ENCODE peak calls at places on chromosomes 16 and 17, in six cellular contexts. Y is ovary, X is prostate gland, K is mammary epithelial cell, H is pancreas, W is GM23338. F is an unnamed sample.

GRCh38 chr17:61555127-61555531 is 35.9 kb downstream of the NACA2 start:
- DNase-seq in Y (no peak), X (no peak), K (no peak), H (no peak), W (no peak), F (no peak)

GRCh38 chr16:89048871-89049422 is 44.7 kb upstream of the ACSF3 start:
- DNase-seq in Y (no peak), X (no peak), K (no peak), H (no peak), W (no peak), F (no peak)

GRCh38 chr17:74959826-74960738 is 12.5 kb downstream of the HID1 start:
- DNase-seq in Y (no peak), X (no peak), K (peak), H (no peak), W (no peak), F (peak)

GRCh38 chr16:17404903-17405691 is 65.7 kb downstream of the XYLT1 start:
- DNase-seq in Y (peak), X (no peak), K (peak), H (peak), W (no peak), F (peak)

GRCh38 chr17:7379134-7379533 is 1.8 kb upstream of the TNK1 start:
- DNase-seq in Y (no peak), X (no peak), K (no peak), H (no peak), W (no peak), F (no peak)

GRCh38 chr17:50916026-50916707 is 50.0 kb upstream of the TOB1 start:
- DNase-seq in Y (no peak), X (no peak), K (no peak), H (no peak), W (no peak), F (peak)

GRCh38 chr16:79307214-79307613 is 293.3 kb downstream of the MAF start:
- DNase-seq in Y (no peak), X (no peak), K (no peak), H (peak), W (no peak), F (no peak)

GRCh38 chr16:15610369-15610871 is 32.5 kb downstream of the MARF1 start:
- DNase-seq in Y (no peak), X (no peak), K (no peak), H (no peak), W (no peak), F (peak)

GRCh38 chr16:10879681-10880589 is 2.9 kb downstream of the CIITA start:
- DNase-seq in Y (no peak), X (no peak), K (no peak), H (no peak), W (no peak), F (no peak)
- TF ChIP-seq CTCF in Y (no peak), X (no peak), K (no peak), H (no peak), W (no peak), F (no peak)

DNA sequence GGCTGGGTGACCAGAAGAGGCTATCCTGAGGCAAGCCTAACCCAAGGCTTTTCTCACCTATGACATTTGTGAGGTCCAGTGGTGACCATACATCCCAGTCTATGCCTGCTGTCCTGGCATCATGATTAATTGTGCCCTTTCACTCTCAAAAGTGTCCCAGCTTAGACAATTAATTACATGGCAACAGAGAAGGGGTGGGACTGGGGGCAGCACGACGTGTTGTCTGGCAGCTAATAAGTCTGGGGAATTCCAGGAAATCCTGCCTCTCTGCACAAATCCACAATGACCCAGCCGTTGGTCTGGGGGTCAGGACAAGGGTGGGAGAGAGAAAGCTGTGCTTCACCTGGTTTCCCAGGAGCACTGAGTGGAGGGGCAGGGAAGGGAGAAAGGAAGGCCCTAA is 14.0 kb upstream of the MTMR4 start:
- DNase-seq in Y (no peak), X (no peak), K (no peak), H (no peak), W (no peak), F (no peak)
- H3K4me3 ChIP-seq in Y (no peak), X (no peak), K (no peak), H (no peak), W (no peak), F (no peak)

GRCh38 chr16:67506468-67506867 is 22.2 kb upstream of the RIPOR1 start:
- DNase-seq in Y (no peak), X (no peak), K (no peak), H (no peak), W (peak), F (no peak)
- TF ChIP-seq CTCF in Y (no peak), X (no peak), K (no peak), H (no peak), W (no peak), F (no peak)

GRCh38 chr16:80910434-80910833 is 96.3 kb downstream of the CMC2 start:
- DNase-seq in Y (no peak), X (no peak), K (no peak), H (no peak), W (no peak), F (no peak)

GRCh38 chr16:80913397-80913796 is 93.3 kb downstream of the CMC2 start:
- DNase-seq in Y (no peak), X (no peak), K (no peak), H (no peak), W (no peak), F (no peak)

GRCh38 chr16:80914379-80915078 is 92.2 kb downstream of the CMC2 start:
- DNase-seq in Y (no peak), X (no peak), K (no peak), H (no peak), W (no peak), F (no peak)

GRCh38 chr16:80912651-80913050 is 94.0 kb downstream of the CMC2 start:
- DNase-seq in Y (no peak), X (no peak), K (no peak), H (no peak), W (no peak), F (no peak)

DNA sequence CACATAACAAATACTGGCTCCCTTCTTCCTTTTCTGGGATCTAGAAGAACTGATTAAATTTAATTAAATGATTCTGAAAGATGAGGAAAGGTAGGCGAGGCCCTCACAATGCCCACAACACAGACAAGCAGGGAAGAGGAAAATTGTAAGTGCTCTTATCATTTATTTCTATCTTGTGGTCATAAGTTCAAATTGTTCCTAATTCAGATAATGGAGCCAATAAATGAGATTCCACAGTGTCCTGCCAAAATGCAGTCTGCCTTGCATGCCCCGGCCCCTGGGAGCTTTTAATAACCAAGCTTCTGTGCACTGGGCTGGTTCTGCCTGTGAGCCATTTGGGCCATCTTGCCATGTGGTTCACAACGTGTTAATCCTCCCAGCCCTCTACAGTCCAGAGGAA is 97.0 kb downstream of the CMC2 start:
- DNase-seq in Y (no peak), X (peak), K (no peak), H (no peak), W (no peak), F (no peak)
- H3K4me3 ChIP-seq in Y (no peak), X (no peak), K (no peak), H (no peak), W (no peak), F (no peak)

F was measured in AG10803.